ENCODE peak calls at places on chromosomes 5 and 9, in six cellular contexts. Z, S, N, C, K and R are unnamed samples.

GRCh38 chr5:10702040-10702629 is 58.9 kb downstream of the DAP start:
- DNase-seq in Z (peak; percentile 91), S (no peak), N (no peak), C (peak; percentile 99), K (no peak), R (no peak)

GRCh38 chr9:130900701-130901497 is 4.3 kb upstream of the QRFP start:
- DNase-seq in Z (no peak), S (no peak), N (no peak), C (no peak), K (no peak), R (no peak)

GRCh38 chr5:138653502-138653901 is 78.3 kb upstream of the HSPA9 start:
- DNase-seq in Z (no peak), S (no peak), N (no peak), C (no peak), K (no peak), R (peak; percentile 53)

GRCh38 chr9:125142560-125143376 is 560 bp downstream of the SCAI start:
- DNase-seq in Z (no peak), S (peak; percentile 49), N (no peak), C (no peak), K (no peak), R (no peak)

GRCh38 chr5:96226941-96227552 is 206.0 kb downstream of the PCSK1 start:
- DNase-seq in Z (peak; percentile 97), S (no peak), N (no peak), C (peak; percentile 97), K (no peak), R (peak; percentile 54)

GRCh38 chr5:124790261-124790894 is 43.9 kb upstream of the ZNF608 start:
- DNase-seq in Z (no peak), S (no peak), N (peak; percentile 51), C (peak; percentile 72), K (no peak), R (no peak)

GRCh38 chr9:79687131-79687447 is 115.3 kb downstream of the TLE4 start:
- DNase-seq in Z (no peak), S (peak; percentile 72), N (peak; percentile 65), C (peak; percentile 34), K (no peak), R (no peak)

GRCh38 chr9:127751269-127752054 is 16.4 kb upstream of the TOR2A start:
- DNase-seq in Z (no peak), S (no peak), N (no peak), C (no peak), K (no peak), R (no peak)

GRCh38 chr5:168165221-168165965 is 126.1 kb upstream of the WWC1 start:
- DNase-seq in Z (peak; percentile 22), S (no peak), N (no peak), C (peak; percentile 47), K (no peak), R (no peak)

GRCh38 chr9:3746296-3747275 is 220.8 kb upstream of the RFX3 start:
- DNase-seq in Z (peak; percentile 49), S (no peak), N (no peak), C (peak; percentile 94), K (no peak), R (peak; percentile 20)

GRCh38 chr9:4860383-4860782 is 67.6 kb downstream of the RCL1 start:
- DNase-seq in Z (no peak), S (no peak), N (no peak), C (no peak), K (no peak), R (no peak)

GRCh38 chr5:93915142-93915553 is 173.7 kb upstream of the POU5F2 start:
- DNase-seq in Z (peak; percentile 26), S (peak; percentile 64), N (no peak), C (peak; percentile 63), K (no peak), R (no peak)

GRCh38 chr9:130104413-130105193 is 50.9 kb downstream of the GPR107 start:
- DNase-seq in Z (no peak), S (no peak), N (no peak), C (no peak), K (no peak), R (no peak)

GRCh38 chr9:114677418-114677817 is 4.6 kb downstream of the TEX48 start:
- DNase-seq in Z (peak; percentile 93), S (no peak), N (no peak), C (peak; percentile 100), K (no peak), R (no peak)

GRCh38 chr5:157971466-157972324 is 112.8 kb upstream of the CLINT1 start:
- DNase-seq in Z (no peak), S (no peak), N (no peak), C (peak; percentile 11), K (peak; percentile 36), R (peak; percentile 25)

GRCh38 chr9:35972093-35972492 is 14.1 kb upstream of the OR2S2 start:
- DNase-seq in Z (no peak), S (peak; percentile 22), N (no peak), C (peak; percentile 30), K (no peak), R (no peak)

GRCh38 chr9:122849546-122849945 is 21.2 kb upstream of the PDCL start:
- DNase-seq in Z (no peak), S (no peak), N (no peak), C (no peak), K (no peak), R (no peak)

GRCh38 chr5:167822241-167822640 is 469.2 kb upstream of the WWC1 start:
- DNase-seq in Z (peak; percentile 65), S (no peak), N (no peak), C (peak; percentile 80), K (no peak), R (no peak)

GRCh38 chr9:127927457-127928231 is 2.9 kb downstream of the PIP5KL1 start:
- DNase-seq in Z (no peak), S (peak; percentile 70), N (peak; percentile 90), C (no peak), K (no peak), R (no peak)

GRCh38 chr9:89477811-89478583 is 19.9 kb downstream of the SEMA4D start:
- DNase-seq in Z (peak; percentile 18), S (peak; percentile 53), N (peak; percentile 63), C (peak; percentile 82), K (no peak), R (no peak)
- H3K4me3 ChIP-seq in Z (no peak overlapping the region), S (peak overlapping the region; percentile 71), N (no peak overlapping the region), C (no peak overlapping the region), K (no peak overlapping the region), R (peak overlapping the region; percentile 44)

GRCh38 chr5:67015577-67016290 is 180.9 kb downstream of the CD180 start:
- DNase-seq in Z (peak; percentile 21), S (no peak), N (no peak), C (peak; percentile 91), K (no peak), R (no peak)
- H3K4me3 ChIP-seq in Z (no peak overlapping the region), S (peak overlapping the region; percentile 39), N (peak overlapping the region; percentile 31), C (peak overlapping the region; percentile 56), K (no peak overlapping the region), R (peak overlapping the region; percentile 22)

GRCh38 chr9:18699749-18700148 is 225.8 kb downstream of the ADAMTSL1 start:
- DNase-seq in Z (no peak), S (no peak), N (no peak), C (no peak), K (no peak), R (no peak)

GRCh38 chr9:18700714-18701113 is 226.8 kb downstream of the ADAMTSL1 start:
- DNase-seq in Z (no peak), S (no peak), N (no peak), C (no peak), K (no peak), R (no peak)

GRCh38 chr9:18705763-18706372 is 231.9 kb downstream of the ADAMTSL1 start:
- DNase-seq in Z (no peak), S (no peak), N (no peak), C (peak; percentile 28), K (no peak), R (no peak)

GRCh38 chr9:18706648-18707047 is 232.7 kb downstream of the ADAMTSL1 start:
- DNase-seq in Z (no peak), S (no peak), N (no peak), C (no peak), K (no peak), R (no peak)

DNA sequence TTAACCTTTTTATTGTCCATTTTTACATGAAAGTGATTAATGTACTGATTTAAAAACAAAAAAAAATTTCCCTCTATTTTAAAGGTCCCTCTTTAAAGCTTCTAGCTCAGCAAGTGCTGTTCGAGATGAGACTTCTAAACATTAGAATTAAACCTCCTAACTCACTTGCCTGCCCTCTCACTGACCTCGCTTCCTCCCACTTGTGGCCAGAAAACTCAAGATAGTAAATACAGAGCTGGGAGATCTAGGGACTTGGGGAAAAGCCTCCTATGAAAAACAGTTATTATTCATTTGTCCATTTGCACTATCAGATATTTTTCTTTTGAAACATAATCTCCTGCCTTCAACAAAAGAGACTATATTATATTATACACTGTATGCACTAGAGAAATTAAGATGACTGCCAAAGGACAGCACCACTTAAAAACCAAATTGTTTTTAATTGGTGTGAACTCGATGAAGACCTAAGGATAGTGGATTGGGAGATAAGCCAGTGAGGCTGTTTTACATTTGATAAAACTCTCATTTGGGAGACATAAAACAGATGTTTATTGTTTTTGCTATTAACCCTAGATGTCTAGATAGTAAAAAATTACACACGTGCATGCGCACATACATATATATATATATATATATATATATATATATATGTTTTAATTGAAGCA is 229.3 kb downstream of the ADAMTSL1 start:
- DNase-seq in Z (no peak), S (no peak), N (no peak), C (peak; percentile 52), K (no peak), R (no peak)
- H3K4me3 ChIP-seq in Z (no peak overlapping the region), S (no peak overlapping the region), N (no peak overlapping the region), C (no peak overlapping the region), K (no peak overlapping the region), R (no peak overlapping the region)

GRCh38 chr5:50966986-50967385 is 300.5 kb downstream of the PARP8 start:
- DNase-seq in Z (no peak), S (no peak), N (no peak), C (no peak), K (peak; percentile 29), R (no peak)

GRCh38 chr5:50965621-50966362 is 299.4 kb downstream of the PARP8 start:
- DNase-seq in Z (no peak), S (no peak), N (no peak), C (no peak), K (peak; percentile 31), R (no peak)

GRCh38 chr5:50969207-50970145 is 303.0 kb downstream of the PARP8 start:
- DNase-seq in Z (no peak), S (no peak), N (no peak), C (no peak), K (peak; percentile 24), R (no peak)

GRCh38 chr5:50967388-50968039 is 301.1 kb downstream of the PARP8 start:
- DNase-seq in Z (peak; percentile 9), S (no peak), N (peak; percentile 58), C (no peak), K (peak; percentile 35), R (no peak)

DNA sequence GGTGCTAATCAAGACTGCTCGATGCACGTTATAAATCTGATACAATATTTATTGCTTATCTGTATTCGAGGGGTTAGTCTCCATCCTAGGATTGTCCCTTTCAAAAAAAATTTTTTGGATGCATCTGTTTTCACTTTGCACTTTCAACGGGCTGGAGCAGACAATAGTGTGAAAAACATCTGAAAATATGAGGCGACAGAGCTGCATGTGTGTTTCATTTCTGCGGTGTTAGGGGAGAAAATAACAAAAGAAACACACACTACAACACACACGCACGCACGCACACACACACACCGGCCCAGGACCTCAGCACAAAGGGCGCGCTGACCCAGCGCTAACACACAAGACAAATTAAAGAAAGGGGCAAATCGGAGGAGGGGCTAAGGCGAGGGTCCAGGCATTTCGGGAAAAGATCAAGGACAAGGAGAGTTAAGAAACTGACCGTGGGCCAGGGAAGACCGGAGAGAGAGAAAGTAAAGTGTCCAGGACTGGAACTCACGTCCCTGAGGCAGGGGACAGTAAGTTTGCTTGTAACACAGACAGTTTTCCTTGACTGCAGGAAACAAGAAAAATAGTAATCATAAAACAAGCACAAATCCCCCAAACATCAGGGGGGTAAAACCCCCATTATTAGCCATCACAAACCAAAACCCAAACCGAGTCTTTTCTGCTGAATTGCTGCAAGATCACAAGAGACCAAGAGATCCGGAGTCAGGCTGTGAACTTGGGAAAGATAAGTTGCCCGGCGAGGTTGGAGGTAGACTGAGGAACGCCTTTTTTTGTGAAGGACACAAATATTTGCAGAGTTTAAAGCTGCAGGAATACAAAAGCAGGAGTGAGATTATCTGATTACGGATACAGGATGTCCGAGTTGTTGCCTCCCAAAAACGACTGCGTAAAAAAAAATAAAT is 302.1 kb downstream of the PARP8 start:
- DNase-seq in Z (peak; percentile 14), S (no peak), N (no peak), C (no peak), K (peak; percentile 88), R (no peak)
- H3K4me3 ChIP-seq in Z (peak overlapping the region; percentile 10), S (peak overlapping the region; percentile 53), N (peak overlapping the region; percentile 57), C (peak overlapping the region; percentile 38), K (no peak overlapping the region), R (peak overlapping the region; percentile 53)